ENCODE peak calls at places on chromosomes 12 and 14, in four cellular contexts. K is A549, G is tibial artery, C is transverse colon. R is an unnamed sample.

GRCh38 chr12:90628213-90628612 is 326.8 kb downstream of the CCER1 start:
- DNase-seq in K (no peak), G (no peak), C (no peak), R (no peak)

GRCh38 chr14:100874051-100874410 is 29.5 kb downstream of the RTL1 start:
- DNase-seq in K (no peak), G (no peak), C (no peak), R (no peak)

GRCh38 chr14:74577247-74577947 is 34.6 kb downstream of the LTBP2 start:
- DNase-seq in K (no peak), G (peak; percentile 86), C (no peak), R (peak; percentile 46)

GRCh38 chr12:57475271-57476161 is 4.2 kb downstream of the ARHGAP9 start:
- DNase-seq in K (no peak), G (no peak), C (no peak), R (no peak)

GRCh38 chr12:104010800-104011199 is 39.2 kb downstream of the GLT8D2 start:
- DNase-seq in K (no peak), G (no peak), C (no peak), R (no peak)

GRCh38 chr14:68981539-68981976 is 2.5 kb upstream of the ACTN1 start:
- DNase-seq in K (no peak), G (no peak), C (no peak), R (no peak)

GRCh38 chr14:81319314-81319713 is 80.8 kb downstream of the STON2 start:
- DNase-seq in K (no peak), G (no peak), C (no peak), R (no peak)

GRCh38 chr12:6450091-6450868 is 1.6 kb upstream of the TAPBPL start:
- DNase-seq in K (no peak), G (no peak), C (no peak), R (no peak)

GRCh38 chr12:57031228-57031670 is 14.9 kb upstream of the TAC3 start:
- DNase-seq in K (peak; percentile 35), G (no peak), C (no peak), R (no peak)

GRCh38 chr12:34291426-34291901 is 269.2 kb downstream of the ALG10 start:
- DNase-seq in K (no peak), G (no peak), C (peak; percentile 4), R (peak; percentile 22)

GRCh38 chr14:54916061-54916460 is 13.4 kb upstream of the GCH1 start:
- DNase-seq in K (no peak), G (no peak), C (no peak), R (no peak)

GRCh38 chr14:30572771-30573170 is 13.8 kb downstream of the G2E3 start:
- DNase-seq in K (no peak), G (no peak), C (no peak), R (no peak)

GRCh38 chr12:87259405-87259804 is 769.8 kb downstream of the C12orf50 start:
- DNase-seq in K (no peak), G (no peak), C (no peak), R (no peak)

GRCh38 chr14:61438497-61438859 is 117.1 kb downstream of the PRKCH start:
- DNase-seq in K (peak; percentile 15), G (no peak), C (no peak), R (no peak)

GRCh38 chr12:2691001-2691339 is 103.8 kb upstream of the FKBP4 start:
- DNase-seq in K (peak; percentile 14), G (no peak), C (peak; percentile 49), R (peak; percentile 49)

GRCh38 chr12:89117448-89118034 is 234.8 kb downstream of the DUSP6 start:
- DNase-seq in K (no peak), G (no peak), C (peak; percentile 10), R (peak; percentile 38)

GRCh38 chr12:16037533-16037932 is 126.4 kb downstream of the DERA start:
- DNase-seq in K (no peak), G (no peak), C (no peak), R (no peak)

GRCh38 chr14:99750746-99751450 is 42.3 kb upstream of the EML1 start:
- DNase-seq in K (no peak), G (no peak), C (no peak), R (peak; percentile 33)

GRCh38 chr14:60061371-60061770 is 30.4 kb upstream of the PCNX4 start:
- DNase-seq in K (no peak), G (no peak), C (no peak), R (no peak)

GRCh38 chr12:46893429-46893828 is 67.6 kb upstream of the SLC38A4 start:
- DNase-seq in K (no peak), G (no peak), C (no peak), R (no peak)

GRCh38 chr14:103121846-103122577 is 1.2 kb upstream of the TNFAIP2 start:
- DNase-seq in K (peak; percentile 98), G (peak; percentile 85), C (peak; percentile 77), R (peak; percentile 93)

GRCh38 chr12:113252494-113252893 is 31.2 kb downstream of the TPCN1 start:
- DNase-seq in K (no peak), G (no peak), C (no peak), R (no peak)

GRCh38 chr12:29317556-29318363 is 63.2 kb downstream of the ERGIC2 start:
- DNase-seq in K (peak; percentile 69), G (peak; percentile 25), C (peak; percentile 55), R (no peak)

GRCh38 chr14:101120636-101121398 is 217.3 kb upstream of the RTL1 start:
- DNase-seq in K (no peak), G (peak; percentile 63), C (peak; percentile 37), R (peak; percentile 81)

GRCh38 chr14:69861170-69861569 is 18.0 kb upstream of the SMOC1 start:
- DNase-seq in K (no peak), G (no peak), C (no peak), R (no peak)

GRCh38 chr14:34845869-34846268 is 29.3 kb downstream of the BAZ1A start:
- DNase-seq in K (no peak), G (no peak), C (no peak), R (no peak)

GRCh38 chr12:125284945-125285344 is 219.7 kb downstream of the AACS start:
- DNase-seq in K (peak; percentile 34), G (no peak), C (no peak), R (no peak)

GRCh38 chr12:46537387-46537959 is 164.9 kb upstream of the SLC38A2 start:
- DNase-seq in K (no peak), G (no peak), C (no peak), R (no peak)

GRCh38 chr12:78441737-78442453 is 422.7 kb upstream of the SYT1 start:
- DNase-seq in K (no peak), G (no peak), C (no peak), R (no peak)

GRCh38 chr12:125186471-125187147 is 121.4 kb downstream of the AACS start:
- DNase-seq in K (no peak), G (no peak), C (no peak), R (no peak)

DNA sequence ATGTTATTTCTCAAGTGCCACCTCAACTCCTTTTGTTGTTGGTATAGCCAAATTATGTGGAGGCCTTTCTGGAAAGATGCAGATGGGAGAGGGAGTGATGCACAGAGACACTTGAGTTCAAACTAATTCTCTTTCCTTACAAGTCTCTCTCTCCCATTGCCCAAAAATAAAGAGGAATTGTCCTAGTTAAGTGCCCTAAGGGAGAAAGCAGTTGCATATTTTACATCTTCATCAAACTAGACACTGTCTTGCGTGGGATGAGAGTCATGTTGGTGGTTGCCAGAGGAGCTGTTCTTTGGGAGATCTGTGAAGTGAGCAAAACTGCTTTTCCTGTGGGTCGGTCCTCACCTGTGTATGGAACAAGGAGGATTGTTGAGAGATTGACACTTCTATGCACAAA is 72.2 kb downstream of the EP400 start:
- DNase-seq in K (no peak), G (no peak), C (no peak), R (no peak)
- H3K27ac ChIP-seq in K (no peak overlapping the region), G (no peak overlapping the region), C (no peak overlapping the region), R (no peak overlapping the region)

GRCh38 chr12:26612203-26612602 is 220.8 kb downstream of the ITPR2 start:
- DNase-seq in K (no peak), G (no peak), C (no peak), R (no peak)
- H3K4me3 ChIP-seq in K (no peak overlapping the region), G (no peak overlapping the region), C (no peak overlapping the region), R (no peak overlapping the region)

GRCh38 chr12:51951199-51951842 is at the start of gene ACVR1B:
- DNase-seq in K (peak; percentile 90), G (peak; percentile 92), C (peak; percentile 94), R (peak; percentile 96)

GRCh38 chr12:51950682-51951198 is 759 bp upstream of the ACVR1B start:
- DNase-seq in K (no peak), G (no peak), C (no peak), R (no peak)

GRCh38 chr12:51947597-51947996 is 3.9 kb upstream of the ACVR1B start:
- DNase-seq in K (no peak), G (no peak), C (no peak), R (no peak)

GRCh38 chr12:51949342-51950030 is 2.0 kb upstream of the ACVR1B start:
- DNase-seq in K (no peak), G (no peak), C (no peak), R (no peak)

DNA sequence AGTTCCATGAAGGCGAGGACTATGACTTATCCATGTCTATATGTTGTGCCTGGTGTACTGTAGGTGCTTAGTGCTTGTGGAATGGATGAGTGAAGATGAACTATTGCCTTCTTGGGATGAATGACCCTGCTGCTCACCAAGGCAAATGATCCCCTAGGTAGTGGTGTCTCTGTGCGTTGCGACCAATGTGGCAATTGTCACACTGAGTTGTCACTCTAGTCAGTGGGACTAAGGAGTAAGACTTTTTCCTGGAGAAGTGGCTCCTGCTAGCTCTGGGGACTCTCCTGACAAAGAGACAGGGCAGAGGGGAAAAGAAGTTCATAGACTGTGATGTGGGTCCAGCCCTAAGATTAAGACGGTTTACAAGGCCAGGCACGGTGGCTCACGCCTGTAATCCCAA is 3.4 kb upstream of the ACVR1B start:
- DNase-seq in K (no peak), G (no peak), C (no peak), R (no peak)
- TF ChIP-seq CTCF in K (no peak), G (no peak), C (no peak), R (no peak)

GRCh38 chr14:22569749-22570131 is 19.3 kb downstream of the DAD1 start:
- DNase-seq in K (no peak), G (no peak), C (no peak), R (no peak)

GRCh38 chr14:22569106-22569748 is 19.8 kb downstream of the DAD1 start:
- DNase-seq in K (no peak), G (no peak), C (no peak), R (no peak)

GRCh38 chr14:22567437-22567836 is 21.6 kb downstream of the DAD1 start:
- DNase-seq in K (no peak), G (no peak), C (no peak), R (no peak)

GRCh38 chr14:22572562-22573058 is 16.4 kb downstream of the DAD1 start:
- DNase-seq in K (peak; percentile 65), G (no peak), C (no peak), R (no peak)

DNA sequence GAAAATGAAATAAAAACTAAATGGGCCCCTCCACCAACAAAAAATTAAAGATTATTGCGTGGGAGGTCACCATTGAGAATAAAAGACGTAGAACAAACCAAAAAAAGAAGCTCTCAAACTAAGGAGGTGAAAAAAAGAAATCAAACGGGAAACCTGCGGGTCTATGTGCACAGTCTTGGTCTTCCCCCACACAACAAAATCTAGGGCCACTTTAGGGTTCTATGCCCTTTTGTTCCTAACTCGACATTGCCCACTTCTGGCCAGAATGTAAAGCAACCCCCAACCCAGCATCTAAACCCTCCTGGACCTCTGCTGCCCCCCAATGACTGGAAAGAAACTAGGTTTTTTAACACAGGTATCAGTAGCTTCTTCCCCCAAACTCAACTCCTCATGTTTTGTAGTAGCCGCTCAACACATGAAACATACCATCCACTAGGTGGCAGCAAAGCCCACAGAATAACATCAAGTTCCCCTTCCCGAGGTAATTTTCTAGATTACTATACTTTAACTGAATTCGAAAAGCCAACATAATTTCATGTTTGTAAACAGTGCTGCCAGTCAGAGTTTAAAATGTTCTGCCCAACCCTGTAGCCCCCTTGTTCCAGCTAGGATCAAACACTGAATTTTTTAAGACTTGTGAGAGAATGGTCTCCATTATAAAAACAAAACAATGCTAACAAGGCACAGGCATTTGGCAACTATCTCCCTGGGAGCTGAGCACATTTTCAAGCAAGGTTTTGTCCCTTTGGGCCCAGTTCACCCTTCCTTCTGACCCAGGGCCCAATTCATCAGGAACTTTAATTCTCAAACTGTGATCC is 18.7 kb downstream of the DAD1 start:
- DNase-seq in K (peak; percentile 89), G (peak; percentile 82), C (peak; percentile 81), R (no peak)
- H3K27ac ChIP-seq in K (peak overlapping the region; percentile 80), G (no peak overlapping the region), C (peak overlapping the region; percentile 58), R (peak overlapping the region; percentile 52)

R was measured in lower lobe of right lung.